ENCODE peak calls at places on chromosomes 16 and 17, in five cellular contexts. E is fibroblast of villous mesenchyme, Z is WERI-Rb-1, J is endothelial cell, W is OCI-LY7. S is an unnamed sample.

GRCh38 chr17:19461139-19461538 is 50.1 kb downstream of the RNF112 start:
- DNase-seq in E (no peak), Z (no peak), J (no peak), W (peak), S (no peak)

GRCh38 chr16:21704733-21705132 is 41.0 kb downstream of the OTOA start:
- DNase-seq in E (no peak), Z (no peak), J (no peak), W (no peak), S (no peak)

GRCh38 chr16:12455287-12455798 is 348.3 kb downstream of the CPPED1 start:
- DNase-seq in E (peak), Z (peak), J (peak), W (peak), S (peak)

GRCh38 chr16:1580956-1581355 is 30.9 kb downstream of the IFT140 start:
- DNase-seq in E (no peak), Z (no peak), J (no peak), W (no peak), S (no peak)

GRCh38 chr16:8854298-8854948 is 14.4 kb downstream of the CARHSP1 start:
- DNase-seq in E (no peak), Z (no peak), J (no peak), W (no peak), S (no peak)

GRCh38 chr17:46072998-46073397 is 73.9 kb downstream of the STH start:
- DNase-seq in E (peak), Z (no peak), J (no peak), W (no peak), S (no peak)

GRCh38 chr16:3095869-3096268 is 3.2 kb downstream of the ZSCAN10 start:
- DNase-seq in E (no peak), Z (no peak), J (no peak), W (peak), S (peak)

GRCh38 chr16:81625544-81626152 is 153.4 kb upstream of the PLCG2 start:
- DNase-seq in E (no peak), Z (no peak), J (no peak), W (no peak), S (peak)

GRCh38 chr16:85435298-85435697 is 177.8 kb upstream of the GSE1 start:
- DNase-seq in E (no peak), Z (no peak), J (no peak), W (no peak), S (no peak)

GRCh38 chr17:76681222-76682137 is 29.3 kb downstream of the MXRA7 start:
- DNase-seq in E (peak), Z (peak), J (peak), W (peak), S (peak)

GRCh38 chr17:3879181-3879580 is 13.7 kb downstream of the CAMKK1 start:
- DNase-seq in E (peak), Z (peak), J (no peak), W (no peak), S (no peak)

GRCh38 chr16:17784073-17784472 is 313.3 kb upstream of the XYLT1 start:
- DNase-seq in E (peak), Z (no peak), J (peak), W (peak), S (no peak)

GRCh38 chr17:7133424-7133823 is 18.8 kb upstream of the ASGR2 start:
- DNase-seq in E (no peak), Z (peak), J (peak), W (peak), S (no peak)

GRCh38 chr16:85486256-85486915 is 126.7 kb upstream of the GSE1 start:
- DNase-seq in E (no peak), Z (no peak), J (no peak), W (no peak), S (no peak)

GRCh38 chr17:41392278-41392677 is 5.1 kb downstream of the KRT31 start:
- DNase-seq in E (peak), Z (no peak), J (no peak), W (no peak), S (no peak)

GRCh38 chr17:42311240-42312034 is 23.1 kb downstream of the STAT5A start:
- DNase-seq in E (peak), Z (peak), J (no peak), W (no peak), S (no peak)

GRCh38 chr16:48252013-48252412 is 4.7 kb upstream of the ABCC11 start:
- DNase-seq in E (no peak), Z (no peak), J (no peak), W (no peak), S (no peak)

GRCh38 chr16:57611184-57611583 is 17.2 kb upstream of the ADGRG1 start:
- DNase-seq in E (no peak), Z (no peak), J (no peak), W (no peak), S (no peak)

GRCh38 chr17:79201536-79202227 is 127.1 kb downstream of the ENGASE start:
- DNase-seq in E (no peak), Z (peak), J (no peak), W (no peak), S (no peak)

GRCh38 chr16:26981266-26981938 is 85.3 kb upstream of the C16orf82 start:
- DNase-seq in E (peak), Z (no peak), J (no peak), W (no peak), S (no peak)

GRCh38 chr17:67482784-67483183 is 105.7 kb downstream of the PITPNC1 start:
- DNase-seq in E (no peak), Z (no peak), J (no peak), W (no peak), S (no peak)

GRCh38 chr17:40341808-40342574 is 22.5 kb downstream of the GJD3 start:
- DNase-seq in E (peak), Z (peak), J (peak), W (no peak), S (peak)

GRCh38 chr17:79944821-79945391 is 90.8 kb downstream of the TBC1D16 start:
- DNase-seq in E (no peak), Z (peak), J (no peak), W (no peak), S (no peak)

GRCh38 chr17:77916771-77917481 is 41.6 kb upstream of the TNRC6C start:
- DNase-seq in E (no peak), Z (no peak), J (no peak), W (peak), S (no peak)

GRCh38 chr16:29745126-29745852 is 501 bp downstream of the C16orf54 start:
- DNase-seq in E (no peak), Z (no peak), J (no peak), W (no peak), S (peak)

GRCh38 chr16:15866451-15866850 is 9.6 kb upstream of the MYH11 start:
- DNase-seq in E (no peak), Z (no peak), J (no peak), W (no peak), S (no peak)

GRCh38 chr17:1979182-1979980 is 45.8 kb downstream of the RTN4RL1 start:
- DNase-seq in E (no peak), Z (no peak), J (no peak), W (no peak), S (no peak)

GRCh38 chr16:73418746-73419145 is 370.8 kb upstream of the ZFHX3 start:
- DNase-seq in E (peak), Z (no peak), J (no peak), W (no peak), S (no peak)

GRCh38 chr17:27226611-27227234 is 67.2 kb upstream of the WSB1 start:
- DNase-seq in E (peak), Z (no peak), J (no peak), W (no peak), S (no peak)

GRCh38 chr17:1767358-1767757 is 5.5 kb downstream of the SERPINF1 start:
- DNase-seq in E (no peak), Z (no peak), J (no peak), W (no peak), S (no peak)

GRCh38 chr16:6096931-6097665 is 999.5 kb upstream of the EEF2KMT start:
- DNase-seq in E (no peak), Z (no peak), J (no peak), W (no peak), S (no peak)

GRCh38 chr16:22890976-22891375 is 77.0 kb downstream of the HS3ST2 start:
- DNase-seq in E (no peak), Z (no peak), J (no peak), W (no peak), S (no peak)

GRCh38 chr17:58487589-58488427 is at the start of gene HSF5:
- DNase-seq in E (no peak), Z (no peak), J (peak), W (no peak), S (peak)
- TF ChIP-seq CTCF in E (no peak), Z (no peak), J (peak), W (no peak), S (peak)

DNA sequence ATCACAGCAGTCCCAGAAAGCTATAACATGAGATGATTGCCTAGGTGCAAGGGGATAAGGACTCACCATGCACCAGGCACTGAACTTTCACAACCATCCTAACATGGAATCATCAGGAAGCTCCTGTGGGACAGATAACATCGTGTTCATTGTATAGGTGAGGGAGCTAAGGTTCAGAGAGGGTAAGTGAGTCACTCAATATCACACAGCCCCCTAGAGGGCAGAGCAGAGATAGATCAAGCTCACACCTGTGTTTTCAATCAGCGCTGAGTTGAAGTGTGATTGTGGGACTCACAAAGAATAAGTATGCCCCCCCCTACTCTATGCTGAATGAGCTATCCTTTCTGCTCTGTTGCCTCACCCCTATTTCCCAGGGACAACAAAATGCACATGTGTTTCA is 377.7 kb upstream of the ERCC4 start:
- DNase-seq in E (no peak), Z (no peak), J (no peak), W (no peak), S (no peak)
- TF ChIP-seq CTCF in E (no peak), Z (no peak), J (no peak), W (peak), S (no peak)

GRCh38 chr17:17692353-17693252 is 11.3 kb downstream of the RAI1 start:
- DNase-seq in E (no peak), Z (no peak), J (no peak), W (no peak), S (no peak)
- TF ChIP-seq CTCF in E (no peak), Z (no peak), J (no peak), W (no peak), S (no peak)

GRCh38 chr16:4612474-4612931 is 2.2 kb downstream of the UBALD1 start:
- DNase-seq in E (no peak), Z (no peak), J (no peak), W (peak), S (no peak)
- TF ChIP-seq CTCF in E (no peak), Z (peak), J (no peak), W (peak), S (no peak)

GRCh38 chr16:83215417-83216001 is 588.7 kb downstream of the CDH13 start:
- DNase-seq in E (peak), Z (peak), J (peak), W (peak), S (peak)

GRCh38 chr16:83212301-83212841 is 585.6 kb downstream of the CDH13 start:
- DNase-seq in E (no peak), Z (no peak), J (no peak), W (peak), S (no peak)

GRCh38 chr16:83206426-83206825 is 579.7 kb downstream of the CDH13 start:
- DNase-seq in E (no peak), Z (no peak), J (no peak), W (no peak), S (no peak)

GRCh38 chr16:83214671-83215070 is 587.9 kb downstream of the CDH13 start:
- DNase-seq in E (peak), Z (no peak), J (no peak), W (no peak), S (no peak)

DNA sequence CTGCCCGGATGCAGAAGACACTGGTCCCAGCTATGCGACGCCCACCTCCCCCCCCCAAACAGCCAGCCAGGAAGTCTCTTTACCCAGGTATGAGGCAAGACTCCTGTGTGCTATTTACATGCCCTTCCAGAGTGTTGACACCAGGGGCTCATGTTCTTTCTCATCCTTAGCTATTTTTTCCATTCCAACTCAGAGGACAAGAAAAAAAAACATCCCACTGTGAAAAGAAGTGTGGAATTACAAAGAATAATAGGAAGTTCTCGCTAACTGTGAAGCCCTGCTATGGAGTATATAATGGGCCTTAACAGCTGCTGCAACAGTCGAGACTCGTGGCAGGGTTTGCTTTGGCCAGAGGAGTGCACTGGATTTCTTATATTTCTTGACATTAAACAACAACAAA is 584.9 kb downstream of the CDH13 start:
- DNase-seq in E (peak), Z (no peak), J (no peak), W (peak), S (no peak)
- TF ChIP-seq CTCF in E (no peak), Z (no peak), J (no peak), W (no peak), S (no peak)

S was measured in GM20000.